ENCODE peak calls at places on chromosomes 11 and 22, in nine cellular contexts. One of them, this sample, is unnamed.

GRCh38 chr11:24531528-24531927 is 34.7 kb downstream of the LUZP2 start:
- DNase-seq in HTR-8/SVneo: no peak
- DNase-seq in ecto neural progenitor cell: no peak
- DNase-seq in NCI-H774: no peak
- DNase-seq in endodermal cell: no peak
- DNase-seq in dermis blood vessel endothelial cell: no peak
- DNase-seq in kidney: no peak
- DNase-seq in stimulated activated CD4-positive, alpha-beta T cell treated with anti-CD3 and anti-CD28 coated beads, Interleukin-4, amount 100 ng/mL, for 48 hours: no peak
- DNase-seq in activated naive CD8-positive, alpha-beta T cell treated with anti-CD3 and anti-CD28 coated beads, Interleukin-2, amount 50 U/mL, for 16 hours: no peak
- DNase-seq in this sample: no peak

GRCh38 chr11:16613401-16614381 is 124.8 kb upstream of the C11orf58 start:
- DNase-seq in HTR-8/SVneo: peak
- DNase-seq in ecto neural progenitor cell: peak
- DNase-seq in NCI-H774: peak
- DNase-seq in endodermal cell: peak
- DNase-seq in dermis blood vessel endothelial cell: peak
- DNase-seq in kidney: peak
- DNase-seq in stimulated activated CD4-positive, alpha-beta T cell treated with anti-CD3 and anti-CD28 coated beads, Interleukin-4, amount 100 ng/mL, for 48 hours: peak
- DNase-seq in activated naive CD8-positive, alpha-beta T cell treated with anti-CD3 and anti-CD28 coated beads, Interleukin-2, amount 50 U/mL, for 16 hours: peak
- DNase-seq in this sample: peak

GRCh38 chr11:2565447-2566222 is 120.8 kb downstream of the KCNQ1 start:
- DNase-seq in HTR-8/SVneo: no peak
- DNase-seq in ecto neural progenitor cell: no peak
- DNase-seq in NCI-H774: no peak
- DNase-seq in endodermal cell: peak
- DNase-seq in dermis blood vessel endothelial cell: no peak
- DNase-seq in kidney: peak
- DNase-seq in stimulated activated CD4-positive, alpha-beta T cell treated with anti-CD3 and anti-CD28 coated beads, Interleukin-4, amount 100 ng/mL, for 48 hours: no peak
- DNase-seq in activated naive CD8-positive, alpha-beta T cell treated with anti-CD3 and anti-CD28 coated beads, Interleukin-2, amount 50 U/mL, for 16 hours: no peak
- DNase-seq in this sample: no peak

GRCh38 chr11:57315491-57315890 is 9.3 kb downstream of the TNKS1BP1 start:
- DNase-seq in HTR-8/SVneo: no peak
- DNase-seq in ecto neural progenitor cell: no peak
- DNase-seq in NCI-H774: no peak
- DNase-seq in endodermal cell: peak
- DNase-seq in dermis blood vessel endothelial cell: peak
- DNase-seq in kidney: peak
- DNase-seq in stimulated activated CD4-positive, alpha-beta T cell treated with anti-CD3 and anti-CD28 coated beads, Interleukin-4, amount 100 ng/mL, for 48 hours: no peak
- DNase-seq in activated naive CD8-positive, alpha-beta T cell treated with anti-CD3 and anti-CD28 coated beads, Interleukin-2, amount 50 U/mL, for 16 hours: no peak
- DNase-seq in this sample: peak

GRCh38 chr11:123407124-123407995 is 22.7 kb upstream of the GRAMD1B start:
- DNase-seq in HTR-8/SVneo: peak
- DNase-seq in ecto neural progenitor cell: peak
- DNase-seq in NCI-H774: peak
- DNase-seq in endodermal cell: peak
- DNase-seq in dermis blood vessel endothelial cell: peak
- DNase-seq in kidney: no peak
- DNase-seq in stimulated activated CD4-positive, alpha-beta T cell treated with anti-CD3 and anti-CD28 coated beads, Interleukin-4, amount 100 ng/mL, for 48 hours: peak
- DNase-seq in activated naive CD8-positive, alpha-beta T cell treated with anti-CD3 and anti-CD28 coated beads, Interleukin-2, amount 50 U/mL, for 16 hours: no peak
- DNase-seq in this sample: peak

GRCh38 chr11:2934611-2935239 is 5.5 kb upstream of the PHLDA2 start:
- DNase-seq in HTR-8/SVneo: no peak
- DNase-seq in ecto neural progenitor cell: no peak
- DNase-seq in NCI-H774: no peak
- DNase-seq in endodermal cell: no peak
- DNase-seq in dermis blood vessel endothelial cell: no peak
- DNase-seq in kidney: no peak
- DNase-seq in stimulated activated CD4-positive, alpha-beta T cell treated with anti-CD3 and anti-CD28 coated beads, Interleukin-4, amount 100 ng/mL, for 48 hours: no peak
- DNase-seq in activated naive CD8-positive, alpha-beta T cell treated with anti-CD3 and anti-CD28 coated beads, Interleukin-2, amount 50 U/mL, for 16 hours: no peak
- DNase-seq in this sample: no peak

GRCh38 chr11:93396356-93396755 is 65.8 kb downstream of the DEUP1 start:
- DNase-seq in HTR-8/SVneo: peak
- DNase-seq in ecto neural progenitor cell: no peak
- DNase-seq in NCI-H774: no peak
- DNase-seq in endodermal cell: no peak
- DNase-seq in dermis blood vessel endothelial cell: no peak
- DNase-seq in kidney: no peak
- DNase-seq in stimulated activated CD4-positive, alpha-beta T cell treated with anti-CD3 and anti-CD28 coated beads, Interleukin-4, amount 100 ng/mL, for 48 hours: no peak
- DNase-seq in activated naive CD8-positive, alpha-beta T cell treated with anti-CD3 and anti-CD28 coated beads, Interleukin-2, amount 50 U/mL, for 16 hours: no peak
- DNase-seq in this sample: no peak

GRCh38 chr11:126327280-126328000 is 23.6 kb downstream of the DCPS start:
- DNase-seq in HTR-8/SVneo: no peak
- DNase-seq in ecto neural progenitor cell: no peak
- DNase-seq in NCI-H774: no peak
- DNase-seq in endodermal cell: no peak
- DNase-seq in dermis blood vessel endothelial cell: no peak
- DNase-seq in kidney: peak
- DNase-seq in stimulated activated CD4-positive, alpha-beta T cell treated with anti-CD3 and anti-CD28 coated beads, Interleukin-4, amount 100 ng/mL, for 48 hours: no peak
- DNase-seq in activated naive CD8-positive, alpha-beta T cell treated with anti-CD3 and anti-CD28 coated beads, Interleukin-2, amount 50 U/mL, for 16 hours: no peak
- DNase-seq in this sample: no peak

GRCh38 chr22:27634043-27634442 is 167.5 kb downstream of the MN1 start:
- DNase-seq in HTR-8/SVneo: no peak
- DNase-seq in ecto neural progenitor cell: no peak
- DNase-seq in NCI-H774: no peak
- DNase-seq in endodermal cell: no peak
- DNase-seq in dermis blood vessel endothelial cell: no peak
- DNase-seq in kidney: no peak
- DNase-seq in stimulated activated CD4-positive, alpha-beta T cell treated with anti-CD3 and anti-CD28 coated beads, Interleukin-4, amount 100 ng/mL, for 48 hours: no peak
- DNase-seq in activated naive CD8-positive, alpha-beta T cell treated with anti-CD3 and anti-CD28 coated beads, Interleukin-2, amount 50 U/mL, for 16 hours: no peak
- DNase-seq in this sample: no peak

GRCh38 chr11:67370351-67371076 is 2.9 kb downstream of the CLCF1 start:
- DNase-seq in HTR-8/SVneo: no peak
- DNase-seq in ecto neural progenitor cell: no peak
- DNase-seq in NCI-H774: no peak
- DNase-seq in endodermal cell: peak
- DNase-seq in dermis blood vessel endothelial cell: peak
- DNase-seq in kidney: no peak
- DNase-seq in stimulated activated CD4-positive, alpha-beta T cell treated with anti-CD3 and anti-CD28 coated beads, Interleukin-4, amount 100 ng/mL, for 48 hours: no peak
- DNase-seq in activated naive CD8-positive, alpha-beta T cell treated with anti-CD3 and anti-CD28 coated beads, Interleukin-2, amount 50 U/mL, for 16 hours: no peak
- DNase-seq in this sample: peak

GRCh38 chr11:69818243-69819108 is 740 bp downstream of the FGF3 start:
- DNase-seq in HTR-8/SVneo: no peak
- DNase-seq in ecto neural progenitor cell: no peak
- DNase-seq in NCI-H774: no peak
- DNase-seq in endodermal cell: peak
- DNase-seq in dermis blood vessel endothelial cell: no peak
- DNase-seq in kidney: no peak
- DNase-seq in stimulated activated CD4-positive, alpha-beta T cell treated with anti-CD3 and anti-CD28 coated beads, Interleukin-4, amount 100 ng/mL, for 48 hours: no peak
- DNase-seq in activated naive CD8-positive, alpha-beta T cell treated with anti-CD3 and anti-CD28 coated beads, Interleukin-2, amount 50 U/mL, for 16 hours: no peak
- DNase-seq in this sample: peak